ENCODE peak calls at places on chromosomes 13 and 19, in four cellular contexts. Y is tibial nerve, L is ascending aorta, D is RWPE2. Q is an unnamed sample.

GRCh38 chr19:12984683-12985048 is 10.6 kb upstream of the NFIX start:
- DNase-seq in Y (no peak), L (no peak), D (no peak), Q (no peak)

GRCh38 chr13:41835871-41836270 is 125.0 kb downstream of the VWA8 start:
- DNase-seq in Y (no peak), L (no peak), D (no peak), Q (no peak)

GRCh38 chr19:6766357-6767080 is 716 bp downstream of the SH2D3A start:
- DNase-seq in Y (no peak), L (no peak), D (no peak), Q (peak)

GRCh38 chr19:55305491-55305890 is 19.6 kb downstream of the TMEM150B start:
- DNase-seq in Y (no peak), L (no peak), D (no peak), Q (no peak)

GRCh38 chr13:24050292-24050711 is 110.2 kb upstream of the SPATA13 start:
- DNase-seq in Y (no peak), L (no peak), D (no peak), Q (peak)

GRCh38 chr13:85140192-85140591 is 659.0 kb downstream of the SLITRK6 start:
- DNase-seq in Y (no peak), L (no peak), D (no peak), Q (no peak)

GRCh38 chr19:12777217-12778019 is 2.1 kb upstream of the HOOK2 start:
- DNase-seq in Y (no peak), L (peak), D (no peak), Q (peak)

GRCh38 chr19:32022044-32022945 is 323.1 kb upstream of the ZNF507 start:
- DNase-seq in Y (no peak), L (no peak), D (no peak), Q (no peak)

GRCh38 chr13:40790232-40790631 is 821 bp downstream of the SLC25A15 start:
- DNase-seq in Y (no peak), L (no peak), D (no peak), Q (no peak)

GRCh38 chr19:52809801-52810200 is 11.6 kb downstream of the ZNF28 start:
- DNase-seq in Y (no peak), L (no peak), D (no peak), Q (no peak)

GRCh38 chr19:49391581-49392399 is 3.7 kb downstream of the KASH5 start:
- DNase-seq in Y (peak), L (peak), D (no peak), Q (peak)

GRCh38 chr13:106796280-106797047 is 228.5 kb upstream of the ARGLU1 start:
- DNase-seq in Y (no peak), L (no peak), D (no peak), Q (no peak)

GRCh38 chr13:57582032-57582431 is 49.5 kb upstream of the PCDH17 start:
- DNase-seq in Y (no peak), L (no peak), D (no peak), Q (peak)

GRCh38 chr13:29006359-29006850 is 186.3 kb downstream of the MTUS2 start:
- DNase-seq in Y (no peak), L (no peak), D (no peak), Q (no peak)

GRCh38 chr13:77724092-77724491 is 26.6 kb downstream of the SLAIN1 start:
- DNase-seq in Y (no peak), L (no peak), D (no peak), Q (no peak)

GRCh38 chr19:51366999-51367564 is 894 bp upstream of the ETFB start:
- DNase-seq in Y (no peak), L (no peak), D (no peak), Q (peak)

GRCh38 chr19:48290341-48290922 is 20.6 kb downstream of the ZNF114 start:
- DNase-seq in Y (no peak), L (no peak), D (no peak), Q (no peak)

GRCh38 chr13:44141213-44141724 is 232.4 kb upstream of the SERP2 start:
- DNase-seq in Y (no peak), L (no peak), D (no peak), Q (no peak)

GRCh38 chr13:23881408-23881785 is 7.8 kb downstream of the MIPEP start:
- DNase-seq in Y (no peak), L (no peak), D (no peak), Q (no peak)

GRCh38 chr13:29664591-29664990 is 69.1 kb upstream of the SLC7A1 start:
- DNase-seq in Y (no peak), L (no peak), D (no peak), Q (no peak)

GRCh38 chr13:67148219-67148583 is 81.9 kb downstream of the PCDH9 start:
- DNase-seq in Y (no peak), L (no peak), D (no peak), Q (no peak)

GRCh38 chr13:51541809-51542258 is 42.4 kb upstream of the WDFY2 start:
- DNase-seq in Y (no peak), L (no peak), D (no peak), Q (no peak)

GRCh38 chr19:11181488-11181887 is 15.9 kb downstream of the KANK2 start:
- DNase-seq in Y (no peak), L (no peak), D (no peak), Q (no peak)
- H3K27ac ChIP-seq in Y (peak), L (peak), D (no peak), Q (no peak)

DNA sequence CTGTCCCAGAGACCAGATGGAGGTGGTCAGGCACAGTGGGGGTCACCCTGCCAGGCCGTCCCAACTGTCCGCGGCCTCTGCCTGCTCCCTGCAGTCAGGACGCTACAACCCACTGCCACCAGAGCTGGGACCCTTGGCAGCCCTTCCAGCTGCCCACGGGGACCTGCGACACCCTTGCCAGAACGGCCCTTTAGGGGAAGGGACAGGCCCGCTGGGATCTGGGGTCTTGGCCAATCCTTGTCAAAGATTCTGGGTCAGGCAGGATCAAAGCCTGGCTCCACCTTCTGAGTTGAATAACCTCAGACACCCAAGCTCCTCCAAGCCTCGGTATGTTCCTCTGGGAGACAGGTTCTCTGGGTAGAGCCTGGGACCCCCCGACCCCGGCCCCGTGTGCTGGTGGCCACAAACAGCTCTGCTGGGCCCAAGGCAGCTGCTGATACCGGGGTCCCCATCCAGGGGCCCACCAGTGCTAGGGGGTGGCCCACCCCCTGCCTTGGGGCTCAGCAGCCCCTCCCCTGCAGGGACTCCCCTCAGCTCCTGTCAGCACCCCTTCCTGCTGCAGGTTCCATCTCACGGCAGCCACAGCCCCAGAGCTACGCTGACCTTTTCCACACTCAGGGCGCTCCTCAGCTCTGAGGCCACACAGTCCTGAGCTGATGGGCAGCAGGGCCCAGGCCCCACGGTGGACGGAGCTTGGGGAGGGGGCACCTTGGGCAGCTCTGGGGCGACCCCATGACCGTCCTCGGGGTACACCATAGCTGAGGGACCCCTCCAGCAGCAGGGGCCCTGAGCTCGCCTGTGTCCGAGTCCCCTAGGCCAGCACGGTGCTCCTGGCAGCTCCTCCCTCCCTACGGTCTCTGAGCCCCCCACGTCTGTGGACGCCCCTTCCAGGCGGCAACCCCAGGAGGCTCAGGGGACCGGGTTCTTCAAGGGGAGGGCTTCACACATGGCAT is 18.4 kb downstream of the SBNO2 start:
- DNase-seq in Y (no peak), L (no peak), D (no peak), Q (no peak)
- H3K27ac ChIP-seq in Y (peak), L (peak), D (peak), Q (peak)

DNA sequence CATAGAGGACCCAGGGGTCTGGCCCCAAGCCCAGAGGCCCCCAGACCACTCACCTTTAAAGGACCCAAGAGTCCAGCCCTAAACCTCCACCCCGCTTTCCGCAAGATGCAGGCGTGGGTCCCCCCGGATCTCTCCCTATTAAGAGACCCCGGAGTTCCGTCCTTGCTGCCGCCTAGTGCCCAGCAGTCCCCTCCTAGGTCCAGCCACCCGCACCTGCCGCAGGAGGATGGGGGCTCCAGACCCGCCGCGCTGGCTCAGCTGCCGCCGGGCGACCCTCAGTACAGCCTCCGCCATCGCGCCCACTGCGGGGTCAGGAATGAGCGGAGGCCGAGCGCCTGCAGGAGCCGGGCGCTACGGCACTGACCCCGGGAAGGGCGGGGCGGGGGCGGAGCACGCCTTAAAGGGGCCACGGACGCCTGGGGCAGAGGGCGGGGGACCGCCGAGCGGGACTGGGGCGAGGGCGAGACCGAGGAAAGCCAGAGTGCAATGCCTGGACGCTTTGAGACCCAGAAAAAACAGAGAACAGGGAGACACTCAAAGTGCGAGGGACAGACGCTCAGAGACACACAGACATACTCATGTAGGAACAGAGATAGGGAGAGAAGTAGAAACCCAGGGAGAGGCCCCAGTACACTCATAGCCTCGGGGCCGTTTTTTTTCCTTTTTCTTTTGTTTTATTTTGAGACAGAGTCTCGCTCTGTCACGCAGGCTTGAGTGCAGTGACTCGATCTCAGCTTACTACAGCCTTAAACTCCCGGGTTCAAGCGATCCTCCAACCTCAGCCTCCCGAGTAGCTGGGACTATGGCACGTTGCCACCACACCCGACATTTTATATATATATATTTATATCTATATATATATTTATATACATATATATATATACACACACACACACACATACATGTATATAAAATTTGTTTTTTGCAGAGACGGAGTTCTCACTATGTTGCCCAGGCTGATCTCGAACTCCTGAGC is at the start of gene ETHE1:
- DNase-seq in Y (peak), L (peak), D (peak), Q (peak)
- H3K27ac ChIP-seq in Y (peak), L (peak), D (peak), Q (peak)

GRCh38 chr19:19580417-19580816 is 38.1 kb downstream of the PBX4 start:
- DNase-seq in Y (no peak), L (no peak), D (no peak), Q (no peak)
- H3K27ac ChIP-seq in Y (no peak), L (no peak), D (no peak), Q (no peak)

GRCh38 chr19:17112271-17112670 is 36.7 kb downstream of the MYO9B start:
- DNase-seq in Y (no peak), L (no peak), D (no peak), Q (no peak)

GRCh38 chr19:17112700-17113099 is 37.1 kb downstream of the MYO9B start:
- DNase-seq in Y (no peak), L (no peak), D (no peak), Q (peak)

GRCh38 chr19:17110599-17110966 is 35.0 kb downstream of the MYO9B start:
- DNase-seq in Y (no peak), L (no peak), D (no peak), Q (no peak)

GRCh38 chr19:17113127-17113785 is 37.7 kb downstream of the MYO9B start:
- DNase-seq in Y (no peak), L (no peak), D (no peak), Q (no peak)

GRCh38 chr19:17111766-17112165 is 36.2 kb downstream of the MYO9B start:
- DNase-seq in Y (no peak), L (no peak), D (no peak), Q (no peak)
- H3K27ac ChIP-seq in Y (no peak), L (peak), D (no peak), Q (no peak)

GRCh38 chr13:31765441-31765840 is 26.1 kb downstream of the RXFP2 start:
- DNase-seq in Y (no peak), L (no peak), D (no peak), Q (no peak)
- H3K27ac ChIP-seq in Y (no peak), L (no peak), D (peak), Q (no peak)

DNA sequence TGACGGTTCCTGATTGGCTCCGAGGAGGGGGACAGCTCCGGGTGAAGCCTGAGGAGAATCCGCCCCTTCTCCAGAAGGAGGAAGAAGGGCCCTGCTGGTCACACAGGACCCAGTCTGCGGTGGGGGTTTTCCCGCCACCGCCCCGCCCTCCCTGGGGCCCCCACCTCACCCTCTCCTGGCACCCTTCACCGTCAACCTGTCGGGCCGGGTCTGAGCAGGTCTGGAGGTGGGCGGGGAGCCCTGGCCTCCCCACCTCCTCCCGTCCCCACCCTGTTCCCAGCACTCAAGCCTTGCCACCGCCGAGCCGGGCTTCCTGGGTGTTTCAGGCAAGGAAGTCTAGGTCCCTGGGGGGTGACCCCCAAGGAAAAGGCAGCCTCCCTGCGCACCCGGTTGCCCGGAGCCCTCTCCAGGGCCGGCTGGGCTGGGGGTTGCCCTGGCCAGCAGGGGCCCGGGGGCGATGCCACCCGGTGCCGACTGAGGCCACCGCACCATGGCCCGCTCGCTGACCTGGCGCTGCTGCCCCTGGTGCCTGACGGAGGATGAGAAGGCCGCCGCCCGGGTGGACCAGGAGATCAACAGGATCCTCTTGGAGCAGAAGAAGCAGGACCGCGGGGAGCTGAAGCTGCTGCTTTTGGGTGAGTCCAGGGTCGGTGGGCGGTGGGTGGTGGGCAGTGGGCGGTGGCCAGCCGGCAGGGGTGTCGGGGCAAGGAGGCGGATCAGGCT is at the start of gene GNA15:
- DNase-seq in Y (no peak), L (no peak), D (peak), Q (peak)
- H3K27ac ChIP-seq in Y (peak), L (no peak), D (peak), Q (peak)

GRCh38 chr13:113853518-113854237 is 10.2 kb downstream of the GAS6 start:
- DNase-seq in Y (no peak), L (no peak), D (peak), Q (no peak)
- H3K27ac ChIP-seq in Y (peak), L (no peak), D (peak), Q (no peak)